ENCODE peak calls at places on chromosome 2, in four cellular contexts. Q is HFFc6; W is Right ventricle myocardium superior; F is activated naive CD4-positive, alpha-beta T cell treated with anti-CD3 and anti-CD28 coated beads for 36 hours. H is an unnamed sample.

GRCh38 chr2:189210250-189211075 is 30.9 kb upstream of the COL5A2 start:
- DNase-seq in W (peak), F (peak), Q (peak), H (peak)

GRCh38 chr2:224039080-224039769 is at the start of gene SERPINE2:
- DNase-seq in W (peak), F (peak), Q (peak), H (peak)

GRCh38 chr2:68762665-68763064 is 28.1 kb downstream of the ARHGAP25 start:
- DNase-seq in W (no peak), Q (no peak), F (no peak), H (no peak)

GRCh38 chr2:69933254-69933828 is 18.4 kb downstream of the MXD1 start:
- DNase-seq in F (no peak), Q (no peak), W (no peak), H (no peak)

GRCh38 chr2:24984912-24985311 is 13.2 kb upstream of the DNAJC27 start:
- DNase-seq in W (peak), Q (no peak), F (no peak), H (peak)

GRCh38 chr2:217832115-217832514 is 170.7 kb downstream of the TNS1 start:
- DNase-seq in F (no peak), W (no peak), Q (no peak), H (no peak)

GRCh38 chr2:88765154-88765948 is 73.9 kb downstream of the RPIA start:
- DNase-seq in W (peak), F (peak), Q (peak), H (peak)

GRCh38 chr2:235920216-235920615 is 248.0 kb downstream of the GBX2 start:
- DNase-seq in F (no peak), Q (no peak), W (no peak), H (no peak)

GRCh38 chr2:6864938-6865345 is 765 bp downstream of the CMPK2 start:
- DNase-seq in Q (no peak), F (peak), W (peak), H (peak)

GRCh38 chr2:47904903-47905453 is 1.3 kb downstream of the FBXO11 start:
- DNase-seq in Q (no peak), F (peak), W (peak), H (peak)

GRCh38 chr2:32706815-32707214 is 79.0 kb downstream of the TTC27 start:
- DNase-seq in W (no peak), Q (no peak), F (no peak), H (no peak)

GRCh38 chr2:209663666-209664065 is 108.0 kb upstream of the UNC80 start:
- DNase-seq in F (no peak), W (no peak), Q (no peak), H (no peak)

GRCh38 chr2:140465301-140465700 is 1665.5 kb downstream of the LRP1B start:
- DNase-seq in F (no peak), Q (no peak), W (no peak), H (no peak)

GRCh38 chr2:237744613-237745249 is 53.8 kb upstream of the RBM44 start:
- DNase-seq in F (peak), W (peak), Q (peak), H (peak)

GRCh38 chr2:42314892-42315468 is 46.0 kb downstream of the COX7A2L start:
- DNase-seq in F (no peak), W (no peak), Q (peak), H (no peak)

GRCh38 chr2:99944019-99944418 is 198.4 kb downstream of the AFF3 start:
- DNase-seq in W (no peak), F (no peak), Q (no peak), H (no peak)

GRCh38 chr2:6526093-6526824 is 339.4 kb downstream of the CMPK2 start:
- DNase-seq in F (no peak), W (no peak), Q (no peak), H (no peak)

GRCh38 chr2:239959059-239959971 is 65.8 kb downstream of the NDUFA10 start:
- DNase-seq in Q (peak), W (peak), F (no peak), H (no peak)

GRCh38 chr2:229930656-229931055 is 8.4 kb downstream of the FBXO36 start:
- DNase-seq in F (no peak), Q (no peak), W (no peak), H (no peak)

GRCh38 chr2:69021727-69022126 is 8.7 kb downstream of the ANTXR1 start:
- DNase-seq in Q (no peak), F (no peak), W (no peak), H (no peak)

H was measured in heart left ventricle.